ENCODE peak calls at places on chromosome 10, in six cellular contexts. L is prostate gland; C is PC-9; O is body of pancreas; P is GM23248; G is CD8-positive, alpha-beta memory T cell. J is an unnamed sample. For H3K27me3 and H3K4me1, the result is how much of the 10 kb centered on the place peaks cover.

GRCh38 chr10:70866424-70866823 is 21.9 kb downstream of the PCBD1 start:
- DNase-seq in P (no peak), L (no peak), C (peak), G (no peak), O (peak), J (no peak)

GRCh38 chr10:15433850-15434537 is 62.9 kb upstream of the FAM171A1 start:
- DNase-seq in C (no peak), G (no peak), O (peak), P (peak), L (peak), J (peak)

GRCh38 chr10:23980054-23980453 is 228.9 kb upstream of the KIAA1217 start:
- DNase-seq in O (peak), G (no peak), P (no peak), C (no peak), L (peak), J (no peak)

GRCh38 chr10:87622290-87623004 is 37.2 kb upstream of the PAPSS2 start:
- DNase-seq in C (no peak), O (no peak), P (no peak), L (no peak), G (no peak), J (no peak)

GRCh38 chr10:71766717-71767419 is 6.5 kb downstream of the VSIR start:
- DNase-seq in L (no peak), P (peak), C (peak), O (peak), G (no peak), J (peak)

GRCh38 chr10:88802430-88802829 is at the start of gene LIPM:
- DNase-seq in O (no peak), L (no peak), P (no peak), G (no peak), C (no peak), J (no peak)

GRCh38 chr10:48708144-48708543 is 23.5 kb downstream of the WDFY4 start:
- DNase-seq in G (no peak), P (peak), L (no peak), C (no peak), O (peak), J (peak)

GRCh38 chr10:47257396-47258120 is 42.4 kb upstream of the GDF10 start:
- DNase-seq in O (no peak), P (peak), G (no peak), C (no peak), L (no peak), J (no peak)

GRCh38 chr10:130028465-130028819 is 64.4 kb upstream of the EBF3 start:
- DNase-seq in C (no peak), P (peak), O (no peak), L (no peak), G (no peak), J (no peak)

GRCh38 chr10:46541017-46541661 is 15.3 kb downstream of the GPRIN2 start:
- DNase-seq in G (no peak), P (peak), O (peak), C (peak), L (no peak), J (peak)

GRCh38 chr10:63133787-63134557 is 844 bp downstream of the NRBF2 start:
- DNase-seq in G (no peak), C (no peak), L (no peak), O (no peak), P (peak), J (no peak)

GRCh38 chr10:78173360-78174020 is 139.8 kb downstream of the RPS24 start:
- DNase-seq in C (no peak), P (peak), G (no peak), L (no peak), O (no peak), J (no peak)

GRCh38 chr10:126734015-126734414 is 63.5 kb upstream of the C10orf90 start:
- DNase-seq in C (no peak), O (no peak), L (no peak), G (no peak), P (peak), J (no peak)

GRCh38 chr10:119457966-119458766 is 84.4 kb downstream of the RGS10 start:
- DNase-seq in C (no peak), P (no peak), G (no peak), O (no peak), L (no peak), J (no peak)

GRCh38 chr10:132401396-132402168 is 4.6 kb downstream of the PWWP2B start:
- DNase-seq in P (no peak), G (no peak), O (no peak), C (no peak), L (no peak), J (no peak)

GRCh38 chr10:86899128-86899527 is 58.3 kb downstream of the MMRN2 start:
- DNase-seq in G (no peak), L (no peak), P (no peak), C (no peak), O (no peak), J (no peak)

GRCh38 chr10:65968437-65968836 is 957.4 kb upstream of the LRRTM3 start:
- DNase-seq in C (no peak), L (no peak), P (no peak), G (no peak), O (no peak), J (no peak)

GRCh38 chr10:75451927-75452326 is 20.5 kb downstream of the LRMDA start:
- DNase-seq in P (no peak), G (no peak), L (no peak), C (no peak), O (no peak), J (no peak)

GRCh38 chr10:24419067-24419466 is 210.1 kb downstream of the KIAA1217 start:
- DNase-seq in L (no peak), P (peak), G (no peak), O (no peak), C (no peak), J (no peak)

GRCh38 chr10:58952747-58953466 is 223.5 kb upstream of the PHYHIPL start:
- DNase-seq in G (no peak), O (peak), C (peak), P (peak), L (peak), J (peak)

GRCh38 chr10:86263907-86264306 is 102.7 kb downstream of the GRID1 start:
- DNase-seq in L (no peak), C (no peak), G (no peak), P (no peak), O (no peak), J (peak)

GRCh38 chr10:34343764-34344163 is 471.3 kb downstream of the PARD3 start:
- DNase-seq in P (peak), L (no peak), O (no peak), C (no peak), G (no peak), J (no peak)

GRCh38 chr10:98446656-98447221 is at the start of gene HPS1:
- DNase-seq in L (peak), P (peak), C (peak), G (peak), O (peak), J (peak)

GRCh38 chr10:100504101-100504500 is 15.6 kb downstream of the SEC31B start:
- DNase-seq in G (no peak), L (no peak), C (no peak), P (peak), O (no peak), J (no peak)

GRCh38 chr10:69124558-69125121 is 662 bp downstream of the VPS26A start:
- DNase-seq in P (peak), L (peak), C (peak), O (peak), G (peak), J (peak)

GRCh38 chr10:49593998-49594397 is 16.1 kb upstream of the SLC18A3 start:
- DNase-seq in P (no peak), G (no peak), L (no peak), C (no peak), O (no peak), J (no peak)

GRCh38 chr10:84540022-84540616 is 211.7 kb downstream of the CCSER2 start:
- DNase-seq in O (no peak), P (peak), L (no peak), G (no peak), C (peak), J (no peak)

GRCh38 chr10:45470098-45471012 is 96.3 kb downstream of the ALOX5 start:
- DNase-seq in O (no peak), L (peak), C (peak), G (no peak), P (peak), J (no peak)

GRCh38 chr10:125977206-125977605 is 80.8 kb downstream of the FANK1 start:
- DNase-seq in G (no peak), P (no peak), O (no peak), L (no peak), C (no peak), J (no peak)

DNA sequence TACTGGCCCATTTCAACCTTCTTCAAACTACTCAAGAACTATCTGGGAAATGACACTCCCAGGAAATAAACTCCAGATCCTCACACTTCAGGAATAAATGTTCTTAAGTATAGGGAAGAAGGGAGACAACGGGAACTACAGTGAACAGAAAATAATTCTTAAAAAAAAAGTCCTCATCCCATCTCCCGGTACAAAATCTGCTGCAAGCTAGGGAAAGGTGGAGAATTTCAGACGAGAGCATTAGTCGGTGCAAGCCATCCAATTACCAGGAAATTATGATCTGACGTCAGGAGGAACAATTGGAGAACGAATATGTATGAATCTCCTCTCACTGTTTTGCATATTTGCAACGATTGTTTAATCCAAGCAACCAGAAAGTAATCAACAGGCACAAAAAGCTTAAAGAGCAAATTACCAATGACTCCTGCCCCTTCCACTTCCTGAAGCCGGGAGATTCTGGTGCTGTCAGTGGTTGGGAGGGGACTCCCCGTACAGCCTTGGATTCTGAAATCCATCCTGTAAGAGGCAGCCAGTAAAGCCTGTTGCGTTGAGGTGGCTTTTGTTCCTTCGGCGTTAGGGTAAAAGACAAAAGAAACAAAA is 15.1 kb upstream of the GATA3 start:
- DNase-seq in G (no peak), L (no peak), C (no peak), P (no peak), O (no peak), J (no peak)
- H3K27me3 ChIP-seq in G (half or more), L (under half), C (under half), P (half or more), O (under half), J (under half)

DNA sequence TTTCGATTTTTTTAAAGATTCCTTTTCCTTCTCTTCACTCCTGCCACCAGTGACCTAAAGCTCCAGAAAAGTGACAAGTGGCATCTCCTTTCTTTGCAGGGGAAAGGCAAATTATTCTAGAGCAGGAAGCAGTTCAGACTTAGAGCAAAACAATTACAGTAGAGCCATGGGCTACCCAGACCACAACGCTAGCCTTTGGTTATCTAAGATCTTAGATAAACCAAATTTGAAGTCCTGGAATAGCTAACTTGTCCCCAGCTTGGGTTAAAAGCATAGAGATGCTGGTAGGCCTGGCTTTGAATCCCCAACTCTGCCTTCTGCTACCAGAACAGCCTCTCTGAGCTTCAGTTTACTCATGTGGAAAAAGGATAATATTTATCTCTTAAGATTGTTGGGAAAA is 38.4 kb downstream of the LGI1 start:
- DNase-seq in L (no peak), O (no peak), P (no peak), G (no peak), C (no peak), J (no peak)
- H3K4me1 ChIP-seq in L (under half), O (under half), P (under half), G (under half), C (under half), J (under half)

GRCh38 chr10:102408728-102409603 is 9.6 kb downstream of the PSD start:
- DNase-seq in O (no peak), G (peak), C (no peak), L (no peak), P (peak), J (peak)

GRCh38 chr10:102409604-102410426 is 8.8 kb downstream of the PSD start:
- DNase-seq in G (no peak), P (peak), L (no peak), C (no peak), O (no peak), J (no peak)

GRCh38 chr10:102408081-102408727 is 10.4 kb downstream of the PSD start:
- DNase-seq in C (no peak), O (no peak), G (no peak), L (no peak), P (peak), J (no peak)

GRCh38 chr10:102405632-102406031 is 10.1 kb downstream of the NFKB2 start:
- DNase-seq in O (no peak), C (no peak), L (no peak), P (no peak), G (no peak), J (no peak)

GRCh38 chr10:102407641-102407943 is 11.0 kb downstream of the PSD start:
- DNase-seq in O (no peak), L (no peak), G (no peak), C (no peak), P (no peak), J (no peak)
- H3K27me3 ChIP-seq in O (under half), L (under half), G (under half), C (under half), P (under half), J (under half)

GRCh38 chr10:1177936-1178335 is 121.8 kb downstream of the WDR37 start:
- DNase-seq in C (no peak), G (no peak), P (no peak), L (no peak), O (no peak), J (no peak)

GRCh38 chr10:1178506-1178905 is 122.3 kb downstream of the WDR37 start:
- DNase-seq in P (no peak), L (no peak), C (no peak), G (no peak), O (no peak), J (no peak)

GRCh38 chr10:1173091-1173490 is 116.9 kb downstream of the WDR37 start:
- DNase-seq in P (no peak), L (no peak), C (no peak), O (no peak), G (no peak), J (no peak)

GRCh38 chr10:1174022-1174421 is 117.8 kb downstream of the WDR37 start:
- DNase-seq in C (no peak), P (no peak), O (no peak), L (no peak), G (no peak), J (no peak)

DNA sequence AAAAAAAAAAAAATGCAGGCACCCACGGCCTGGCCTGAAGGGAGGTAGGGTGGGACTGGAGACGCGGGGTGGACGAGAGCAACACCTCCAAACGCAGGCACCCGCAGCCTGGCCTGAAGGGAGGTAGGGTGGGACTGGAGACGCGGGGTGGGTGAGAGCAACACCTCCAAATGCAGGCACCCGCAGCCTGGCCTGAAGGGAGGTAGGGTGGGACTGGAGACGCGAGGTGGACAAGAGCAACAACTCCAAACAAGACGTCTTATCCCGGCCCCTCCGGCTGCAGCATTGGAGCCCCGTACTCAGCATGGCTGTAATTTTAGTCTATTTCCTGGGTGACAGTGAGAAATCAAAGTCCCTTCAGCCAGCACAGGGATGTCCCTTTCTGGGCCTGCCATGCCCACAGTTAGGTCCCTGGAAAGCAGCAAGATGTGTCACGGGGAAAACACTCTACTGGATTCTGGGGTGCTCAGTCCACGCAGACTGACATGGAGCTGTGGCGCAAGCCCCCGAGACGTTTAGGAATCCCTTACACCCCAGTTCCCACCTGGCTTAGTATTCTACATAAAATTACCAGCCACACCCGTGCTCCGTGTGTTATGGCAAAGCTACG is 119.9 kb downstream of the WDR37 start:
- DNase-seq in G (no peak), L (no peak), O (no peak), C (no peak), P (no peak), J (no peak)
- H3K4me1 ChIP-seq in G (under half), L (under half), O (under half), C (under half), P (under half), J (under half)